ENCODE peak calls at places on chromosome 1, in ten cellular contexts. One of them, this sample, is unnamed.

GRCh38 chr1:200550367-200550766 is 70.2 kb downstream of the KIF14 start:
- DNase-seq in aorta: no peak
- DNase-seq in tibial artery: no peak
- DNase-seq in GM23338: no peak
- DNase-seq in vagina: no peak
- DNase-seq in hepatocyte: no peak
- DNase-seq in body of pancreas: no peak
- DNase-seq in Peyer's patch: no peak
- DNase-seq in cardiac muscle cell: no peak
- DNase-seq in esophagus muscularis mucosa: no peak
- DNase-seq in this sample: no peak

GRCh38 chr1:32250893-32251716 is at the start of gene LCK:
- DNase-seq in aorta: no peak
- DNase-seq in tibial artery: no peak
- DNase-seq in GM23338: peak; percentile 36
- DNase-seq in vagina: no peak
- DNase-seq in hepatocyte: no peak
- DNase-seq in body of pancreas: no peak
- DNase-seq in Peyer's patch: no peak
- DNase-seq in cardiac muscle cell: no peak
- DNase-seq in esophagus muscularis mucosa: no peak
- DNase-seq in this sample: no peak

GRCh38 chr1:93528416-93528815 is 80.5 kb downstream of the FNBP1L start:
- DNase-seq in aorta: no peak
- DNase-seq in tibial artery: no peak
- DNase-seq in GM23338: no peak
- DNase-seq in vagina: no peak
- DNase-seq in hepatocyte: no peak
- DNase-seq in body of pancreas: no peak
- DNase-seq in Peyer's patch: no peak
- DNase-seq in cardiac muscle cell: no peak
- DNase-seq in esophagus muscularis mucosa: no peak
- DNase-seq in this sample: no peak

GRCh38 chr1:161185282-161185682 is 8.0 kb upstream of the B4GALT3 start:
- DNase-seq in aorta: peak; percentile 87
- DNase-seq in tibial artery: peak; percentile 86
- DNase-seq in GM23338: no peak
- DNase-seq in vagina: no peak
- DNase-seq in hepatocyte: no peak
- DNase-seq in body of pancreas: peak; percentile 51
- DNase-seq in Peyer's patch: peak; percentile 7
- DNase-seq in cardiac muscle cell: no peak
- DNase-seq in esophagus muscularis mucosa: no peak
- DNase-seq in this sample: peak; percentile 72

GRCh38 chr1:47137925-47138615 is 829 bp downstream of the CYP4A22 start:
- DNase-seq in aorta: no peak
- DNase-seq in tibial artery: no peak
- DNase-seq in GM23338: no peak
- DNase-seq in vagina: no peak
- DNase-seq in hepatocyte: no peak
- DNase-seq in body of pancreas: no peak
- DNase-seq in Peyer's patch: no peak
- DNase-seq in cardiac muscle cell: no peak
- DNase-seq in esophagus muscularis mucosa: no peak
- DNase-seq in this sample: no peak

GRCh38 chr1:145988773-145989172 is 7.6 kb downstream of the TXNIP start:
- DNase-seq in aorta: no peak
- DNase-seq in tibial artery: peak; percentile 33
- DNase-seq in GM23338: no peak
- DNase-seq in vagina: no peak
- DNase-seq in hepatocyte: no peak
- DNase-seq in body of pancreas: no peak
- DNase-seq in Peyer's patch: no peak
- DNase-seq in cardiac muscle cell: no peak
- DNase-seq in esophagus muscularis mucosa: no peak
- DNase-seq in this sample: no peak

GRCh38 chr1:89523597-89524368 is 846 bp upstream of the LRRC8B start:
- DNase-seq in aorta: no peak
- DNase-seq in tibial artery: no peak
- DNase-seq in GM23338: peak; percentile 75
- DNase-seq in vagina: no peak
- DNase-seq in hepatocyte: peak; percentile 64
- DNase-seq in body of pancreas: peak; percentile 70
- DNase-seq in Peyer's patch: peak; percentile 45
- DNase-seq in cardiac muscle cell: no peak
- DNase-seq in esophagus muscularis mucosa: no peak
- DNase-seq in this sample: peak; percentile 70

GRCh38 chr1:92317836-92318493 is 19.1 kb downstream of the RPAP2 start:
- DNase-seq in aorta: no peak
- DNase-seq in tibial artery: no peak
- DNase-seq in GM23338: no peak
- DNase-seq in vagina: no peak
- DNase-seq in hepatocyte: no peak
- DNase-seq in body of pancreas: no peak
- DNase-seq in Peyer's patch: no peak
- DNase-seq in cardiac muscle cell: no peak
- DNase-seq in esophagus muscularis mucosa: no peak
- DNase-seq in this sample: peak; percentile 53

GRCh38 chr1:53572061-53572801 is 113.0 kb downstream of the DMRTB1 start:
- DNase-seq in aorta: peak; percentile 44
- DNase-seq in tibial artery: peak; percentile 53
- DNase-seq in GM23338: no peak
- DNase-seq in vagina: no peak
- DNase-seq in hepatocyte: peak; percentile 81
- DNase-seq in body of pancreas: peak; percentile 61
- DNase-seq in Peyer's patch: peak; percentile 43
- DNase-seq in cardiac muscle cell: peak; percentile 87
- DNase-seq in esophagus muscularis mucosa: no peak
- DNase-seq in this sample: peak; percentile 8

GRCh38 chr1:212952596-212952995 is 2.3 kb downstream of the VASH2 start:
- DNase-seq in aorta: no peak
- DNase-seq in tibial artery: no peak
- DNase-seq in GM23338: no peak
- DNase-seq in vagina: no peak
- DNase-seq in hepatocyte: no peak
- DNase-seq in body of pancreas: no peak
- DNase-seq in Peyer's patch: no peak
- DNase-seq in cardiac muscle cell: no peak
- DNase-seq in esophagus muscularis mucosa: no peak
- DNase-seq in this sample: no peak
- H3K27me3 ChIP-seq in aorta: no peaks in the 10 kb centered on the region
- H3K27me3 ChIP-seq in tibial artery: peaks cover 11% of the 10 kb centered on the region
- H3K27me3 ChIP-seq in GM23338: no peaks in the 10 kb centered on the region
- H3K27me3 ChIP-seq in vagina: no peaks in the 10 kb centered on the region
- H3K27me3 ChIP-seq in hepatocyte: peaks cover 10% of the 10 kb centered on the region
- H3K27me3 ChIP-seq in body of pancreas: no peaks in the 10 kb centered on the region
- H3K27me3 ChIP-seq in Peyer's patch: no peaks in the 10 kb centered on the region
- H3K27me3 ChIP-seq in cardiac muscle cell: peaks cover 9% of the 10 kb centered on the region
- H3K27me3 ChIP-seq in esophagus muscularis mucosa: no peaks in the 10 kb centered on the region
- H3K27me3 ChIP-seq in this sample: no peaks in the 10 kb centered on the region

GRCh38 chr1:241357366-241358305 is 631 bp upstream of the RGS7 start:
- DNase-seq in aorta: no peak
- DNase-seq in tibial artery: no peak
- DNase-seq in GM23338: peak; percentile 18
- DNase-seq in vagina: no peak
- DNase-seq in hepatocyte: no peak
- DNase-seq in body of pancreas: no peak
- DNase-seq in Peyer's patch: no peak
- DNase-seq in cardiac muscle cell: peak; percentile 2
- DNase-seq in esophagus muscularis mucosa: no peak
- DNase-seq in this sample: no peak

GRCh38 chr1:241352401-241352800 is 4.6 kb downstream of the RGS7 start:
- DNase-seq in aorta: no peak
- DNase-seq in tibial artery: no peak
- DNase-seq in GM23338: no peak
- DNase-seq in vagina: no peak
- DNase-seq in hepatocyte: no peak
- DNase-seq in body of pancreas: no peak
- DNase-seq in Peyer's patch: no peak
- DNase-seq in cardiac muscle cell: no peak
- DNase-seq in esophagus muscularis mucosa: no peak
- DNase-seq in this sample: no peak

GRCh38 chr1:241356519-241357365 is at the start of gene RGS7:
- DNase-seq in aorta: peak; percentile 45
- DNase-seq in tibial artery: no peak
- DNase-seq in GM23338: peak; percentile 75
- DNase-seq in vagina: no peak
- DNase-seq in hepatocyte: peak; percentile 86
- DNase-seq in body of pancreas: peak; percentile 61
- DNase-seq in Peyer's patch: peak; percentile 55
- DNase-seq in cardiac muscle cell: peak; percentile 81
- DNase-seq in esophagus muscularis mucosa: no peak
- DNase-seq in this sample: peak; percentile 25

GRCh38 chr1:241355311-241356010 is 1.5 kb downstream of the RGS7 start:
- DNase-seq in aorta: no peak
- DNase-seq in tibial artery: no peak
- DNase-seq in GM23338: no peak
- DNase-seq in vagina: no peak
- DNase-seq in hepatocyte: no peak
- DNase-seq in body of pancreas: no peak
- DNase-seq in Peyer's patch: no peak
- DNase-seq in cardiac muscle cell: no peak
- DNase-seq in esophagus muscularis mucosa: no peak
- DNase-seq in this sample: no peak

GRCh38 chr1:241356187-241356518 is 852 bp downstream of the RGS7 start:
- DNase-seq in aorta: no peak
- DNase-seq in tibial artery: no peak
- DNase-seq in GM23338: peak; percentile 43
- DNase-seq in vagina: no peak
- DNase-seq in hepatocyte: peak; percentile 5
- DNase-seq in body of pancreas: peak; percentile 9
- DNase-seq in Peyer's patch: no peak
- DNase-seq in cardiac muscle cell: no peak
- DNase-seq in esophagus muscularis mucosa: no peak
- DNase-seq in this sample: no peak
- H3K4me3 ChIP-seq in aorta: no peak overlapping the region
- H3K4me3 ChIP-seq in tibial artery: no peak overlapping the region
- H3K4me3 ChIP-seq in GM23338: peak overlapping the region; percentile 85
- H3K4me3 ChIP-seq in vagina: peak overlapping the region; percentile 44
- H3K4me3 ChIP-seq in hepatocyte: no peak overlapping the region
- H3K4me3 ChIP-seq in body of pancreas: no peak overlapping the region
- H3K4me3 ChIP-seq in Peyer's patch: no peak overlapping the region
- H3K4me3 ChIP-seq in cardiac muscle cell: peak overlapping the region; percentile 63
- H3K4me3 ChIP-seq in esophagus muscularis mucosa: peak overlapping the region; percentile 56
- H3K4me3 ChIP-seq in this sample: no peak overlapping the region

DNA sequence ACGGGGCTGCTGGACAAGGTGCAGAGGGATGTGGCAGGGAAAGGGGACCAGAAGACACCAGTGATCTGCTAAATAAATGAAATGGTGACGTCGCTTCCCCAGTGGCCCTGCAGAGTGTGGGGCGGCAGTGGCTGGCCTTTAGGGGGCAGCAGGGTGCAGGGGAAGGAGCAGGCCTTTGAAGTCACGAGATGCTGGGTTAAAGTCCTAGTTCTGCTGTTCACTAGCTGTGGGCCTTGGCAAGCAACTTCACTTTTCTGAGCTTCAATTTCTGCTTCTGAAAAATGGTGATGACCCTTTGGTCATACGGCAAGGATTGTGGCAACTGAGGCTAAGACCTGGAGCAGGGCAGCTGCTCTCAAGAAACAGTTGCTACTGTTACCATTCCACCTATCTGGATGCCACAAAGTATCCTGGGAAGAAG is 9.2 kb upstream of the GALE start:
- DNase-seq in aorta: peak; percentile 90
- DNase-seq in tibial artery: peak; percentile 82
- DNase-seq in GM23338: peak; percentile 89
- DNase-seq in vagina: no peak
- DNase-seq in hepatocyte: peak; percentile 90
- DNase-seq in body of pancreas: peak; percentile 83
- DNase-seq in Peyer's patch: peak; percentile 88
- DNase-seq in cardiac muscle cell: peak; percentile 76
- DNase-seq in esophagus muscularis mucosa: no peak
- DNase-seq in this sample: peak; percentile 89
- H3K27me3 ChIP-seq in aorta: no peaks in the 10 kb centered on the region
- H3K27me3 ChIP-seq in tibial artery: no peaks in the 10 kb centered on the region
- H3K27me3 ChIP-seq in GM23338: no peaks in the 10 kb centered on the region
- H3K27me3 ChIP-seq in vagina: no peaks in the 10 kb centered on the region
- H3K27me3 ChIP-seq in hepatocyte: no peaks in the 10 kb centered on the region
- H3K27me3 ChIP-seq in body of pancreas: no peaks in the 10 kb centered on the region
- H3K27me3 ChIP-seq in Peyer's patch: no peaks in the 10 kb centered on the region
- H3K27me3 ChIP-seq in cardiac muscle cell: no peaks in the 10 kb centered on the region
- H3K27me3 ChIP-seq in esophagus muscularis mucosa: no peaks in the 10 kb centered on the region
- H3K27me3 ChIP-seq in this sample: no peaks in the 10 kb centered on the region

DNA sequence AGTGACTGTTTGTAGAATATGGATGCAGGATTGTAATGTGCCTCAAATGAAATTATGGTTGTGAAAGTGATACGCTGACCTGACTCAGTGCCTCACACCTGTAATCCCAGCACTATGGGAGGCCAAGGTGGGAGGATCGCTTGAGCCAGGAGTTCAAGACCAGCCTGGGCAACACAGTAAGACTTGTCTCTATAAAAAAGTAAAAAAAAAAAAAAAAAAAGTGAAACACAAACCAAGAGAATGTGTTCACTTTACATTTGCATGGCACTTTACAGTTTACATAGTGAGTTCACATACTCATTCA is 2.0 kb downstream of the CAPN2 start:
- DNase-seq in aorta: no peak
- DNase-seq in tibial artery: no peak
- DNase-seq in GM23338: no peak
- DNase-seq in vagina: no peak
- DNase-seq in hepatocyte: no peak
- DNase-seq in body of pancreas: no peak
- DNase-seq in Peyer's patch: no peak
- DNase-seq in cardiac muscle cell: no peak
- DNase-seq in esophagus muscularis mucosa: no peak
- DNase-seq in this sample: no peak
- H3K4me3 ChIP-seq in aorta: no peak overlapping the region
- H3K4me3 ChIP-seq in tibial artery: peak overlapping the region; percentile 71
- H3K4me3 ChIP-seq in GM23338: no peak overlapping the region
- H3K4me3 ChIP-seq in vagina: peak overlapping the region; percentile 17
- H3K4me3 ChIP-seq in hepatocyte: no peak overlapping the region
- H3K4me3 ChIP-seq in body of pancreas: no peak overlapping the region
- H3K4me3 ChIP-seq in Peyer's patch: no peak overlapping the region
- H3K4me3 ChIP-seq in cardiac muscle cell: no peak overlapping the region
- H3K4me3 ChIP-seq in esophagus muscularis mucosa: peak overlapping the region; percentile 92
- H3K4me3 ChIP-seq in this sample: no peak overlapping the region

DNA sequence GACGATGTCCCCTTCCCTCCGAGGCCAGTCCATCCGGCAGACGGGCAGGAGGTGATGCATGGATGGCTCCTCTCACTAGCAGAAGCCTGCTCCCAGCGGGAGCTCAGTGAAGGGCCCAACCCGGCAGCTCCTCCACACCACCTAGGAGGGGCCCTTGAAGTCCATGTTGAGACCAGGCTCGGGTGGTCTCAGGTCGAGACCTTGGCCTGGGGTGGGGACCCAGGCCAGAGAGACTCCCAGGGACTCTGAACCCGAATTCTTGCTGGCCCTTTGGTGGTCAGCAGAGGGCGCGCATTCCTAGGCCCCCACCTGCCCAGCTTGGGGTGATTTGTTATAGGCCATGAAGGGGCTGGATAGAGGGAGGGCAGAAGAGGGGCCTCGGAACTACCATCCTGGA is 642 bp upstream of the NT5C1A start:
- DNase-seq in aorta: no peak
- DNase-seq in tibial artery: no peak
- DNase-seq in GM23338: peak; percentile 64
- DNase-seq in vagina: no peak
- DNase-seq in hepatocyte: no peak
- DNase-seq in body of pancreas: peak; percentile 45
- DNase-seq in Peyer's patch: no peak
- DNase-seq in cardiac muscle cell: peak; percentile 26
- DNase-seq in esophagus muscularis mucosa: no peak
- DNase-seq in this sample: no peak
- H3K27me3 ChIP-seq in aorta: no peaks in the 10 kb centered on the region
- H3K27me3 ChIP-seq in tibial artery: no peaks in the 10 kb centered on the region
- H3K27me3 ChIP-seq in GM23338: peaks cover 98% of the 10 kb centered on the region
- H3K27me3 ChIP-seq in vagina: no peaks in the 10 kb centered on the region
- H3K27me3 ChIP-seq in hepatocyte: peaks cover 66% of the 10 kb centered on the region
- H3K27me3 ChIP-seq in body of pancreas: no peaks in the 10 kb centered on the region
- H3K27me3 ChIP-seq in Peyer's patch: no peaks in the 10 kb centered on the region
- H3K27me3 ChIP-seq in cardiac muscle cell: peaks cover 94% of the 10 kb centered on the region
- H3K27me3 ChIP-seq in esophagus muscularis mucosa: peaks cover 5% of the 10 kb centered on the region
- H3K27me3 ChIP-seq in this sample: peaks cover 11% of the 10 kb centered on the region

This sample was measured in small intestine.